ENCODE peak calls at places on chromosomes 5 and 9, in six cellular contexts. L is kidney glomerular epithelial cell; E is erythroblast; B is CD8-positive, alpha-beta T cell; Y is activated CD4-positive, CD25-positive, alpha-beta regulatory T cell treated with anti-CD3 and anti-CD28 coated beads, Interleukin-2, amount 50 U/mL, for 72 hours; J is GM13976. C is an unnamed sample.
A peak's percentile ranks its signal among the peaks of the same experiment; 100 is the strongest.

GRCh38 chr9:35996358-35996970 is 38.5 kb upstream of the OR2S2 start:
- DNase-seq in L (no peak), E (no peak), B (no peak), Y (no peak), J (no peak), C (peak; percentile 66)

GRCh38 chr9:89234636-89235035 is 56.0 kb upstream of the SHC3 start:
- DNase-seq in L (no peak), E (peak; percentile 12), B (no peak), Y (peak; percentile 45), J (peak; percentile 49), C (peak; percentile 37)

GRCh38 chr5:74767579-74767913 is 497 bp downstream of the NSA2 start:
- DNase-seq in L (no peak), E (peak; percentile 68), B (no peak), Y (no peak), J (peak; percentile 33), C (no peak)

GRCh38 chr5:123223906-123224305 is 134.9 kb downstream of the PRDM6 start:
- DNase-seq in L (no peak), E (no peak), B (no peak), Y (no peak), J (no peak), C (no peak)

GRCh38 chr9:134517069-134517680 is 124.4 kb upstream of the COL5A1 start:
- DNase-seq in L (no peak), E (no peak), B (no peak), Y (no peak), J (no peak), C (no peak)

GRCh38 chr5:33115467-33115866 is 325.3 kb upstream of the TARS1 start:
- DNase-seq in L (no peak), E (no peak), B (no peak), Y (no peak), J (no peak), C (no peak)

GRCh38 chr5:8839361-8840055 is 706.4 kb downstream of the SEMA5A start:
- DNase-seq in L (no peak), E (no peak), B (no peak), Y (no peak), J (no peak), C (no peak)

GRCh38 chr9:114259800-114260523 is 62.9 kb upstream of the ORM1 start:
- DNase-seq in L (no peak), E (no peak), B (no peak), Y (no peak), J (no peak), C (no peak)

GRCh38 chr9:128636024-128636390 is 20.6 kb downstream of the DYNC2I2 start:
- DNase-seq in L (no peak), E (no peak), B (no peak), Y (no peak), J (peak; percentile 27), C (no peak)

GRCh38 chr5:93058309-93058708 is 522.7 kb downstream of the NR2F1-AS1 start:
- DNase-seq in L (no peak), E (no peak), B (no peak), Y (no peak), J (no peak), C (no peak)

GRCh38 chr5:10352404-10353240 is 873 bp upstream of the MARCHF6 start:
- DNase-seq in L (no peak), E (peak; percentile 75), B (no peak), Y (no peak), J (no peak), C (no peak)

GRCh38 chr9:31736581-31737179 is 647.8 kb upstream of the ACO1 start:
- DNase-seq in L (no peak), E (no peak), B (no peak), Y (no peak), J (no peak), C (no peak)

GRCh38 chr9:129084087-129084486 is 3.2 kb downstream of the DOLPP1 start:
- DNase-seq in L (no peak), E (no peak), B (no peak), Y (no peak), J (no peak), C (no peak)

GRCh38 chr9:132350861-132351315 is 3.9 kb downstream of the SETX start:
- DNase-seq in L (peak; percentile 40), E (peak; percentile 20), B (peak; percentile 40), Y (no peak), J (peak; percentile 74), C (no peak)

GRCh38 chr9:90895786-90896185 is 94.2 kb downstream of the SYK start:
- DNase-seq in L (no peak), E (no peak), B (no peak), Y (no peak), J (no peak), C (no peak)

GRCh38 chr5:10543585-10544040 is 20.3 kb upstream of the ANKRD33B start:
- DNase-seq in L (no peak), E (no peak), B (no peak), Y (no peak), J (no peak), C (no peak)

GRCh38 chr5:105924366-105924765 is 1746.4 kb downstream of the EFNA5 start:
- DNase-seq in L (no peak), E (no peak), B (no peak), Y (no peak), J (no peak), C (no peak)

GRCh38 chr5:94707359-94707758 is 88.9 kb downstream of the SLF1 start:
- DNase-seq in L (no peak), E (no peak), B (no peak), Y (no peak), J (no peak), C (no peak)

GRCh38 chr9:99140685-99141314 is 35.9 kb downstream of the TGFBR1 start:
- DNase-seq in L (peak; percentile 16), E (peak; percentile 64), B (peak; percentile 46), Y (no peak), J (peak; percentile 35), C (no peak)

GRCh38 chr5:112012112-112012511 is 255.1 kb upstream of the NREP start:
- DNase-seq in L (no peak), E (no peak), B (no peak), Y (no peak), J (no peak), C (no peak)

GRCh38 chr5:154287136-154287535 is 96.6 kb downstream of the GALNT10 start:
- DNase-seq in L (peak; percentile 92), E (no peak), B (no peak), Y (no peak), J (no peak), C (peak; percentile 47)

GRCh38 chr9:72769546-72769945 is 183.3 kb downstream of the ALDH1A1 start:
- DNase-seq in L (no peak), E (no peak), B (no peak), Y (no peak), J (no peak), C (no peak)

GRCh38 chr9:13395086-13395485 is 115.6 kb upstream of the MPDZ start:
- DNase-seq in L (no peak), E (no peak), B (no peak), Y (no peak), J (no peak), C (no peak)

GRCh38 chr5:146840016-146840415 is 38.5 kb downstream of the PPP2R2B start:
- DNase-seq in L (no peak), E (no peak), B (no peak), Y (no peak), J (no peak), C (no peak)

GRCh38 chr9:97602430-97602829 is 30.7 kb downstream of the TSTD2 start:
- DNase-seq in L (no peak), E (no peak), B (no peak), Y (no peak), J (no peak), C (no peak)